ENCODE peak calls at places on chromosome 20, in six cellular contexts. S, X, G, U, K and C are unnamed samples.

GRCh38 chr20:41248371-41249024 is 69.0 kb downstream of the ZHX3 start:
- DNase-seq in S (no peak), X (peak; percentile 97), G (no peak), U (no peak), K (peak; percentile 95), C (no peak)

GRCh38 chr20:9038791-9039190 is 30.1 kb upstream of the PLCB4 start:
- DNase-seq in S (no peak), X (no peak), G (no peak), U (no peak), K (no peak), C (no peak)

GRCh38 chr20:1881240-1881835 is 13.9 kb upstream of the SIRPA start:
- DNase-seq in S (no peak), X (no peak), G (no peak), U (no peak), K (no peak), C (no peak)

GRCh38 chr20:1782181-1782580 is 113.0 kb upstream of the SIRPA start:
- DNase-seq in S (no peak), X (no peak), G (no peak), U (no peak), K (no peak), C (no peak)

GRCh38 chr20:8749101-8749500 is 319.8 kb upstream of the PLCB4 start:
- DNase-seq in S (no peak), X (no peak), G (no peak), U (no peak), K (no peak), C (no peak)

GRCh38 chr20:11581271-11581670 is 336.4 kb upstream of the BTBD3 start:
- DNase-seq in S (no peak), X (peak; percentile 42), G (no peak), U (no peak), K (peak; percentile 13), C (peak; percentile 4)

GRCh38 chr20:39829713-39830112 is 859.3 kb downstream of the MAFB start:
- DNase-seq in S (no peak), X (no peak), G (no peak), U (no peak), K (no peak), C (no peak)

GRCh38 chr20:18263723-18264122 is 24.6 kb upstream of the ZNF133 start:
- DNase-seq in S (no peak), X (peak; percentile 40), G (no peak), U (peak; percentile 65), K (peak; percentile 46), C (no peak)

GRCh38 chr20:35316086-35316485 is 23.9 kb upstream of the FAM83C start:
- DNase-seq in S (no peak), X (no peak), G (no peak), U (no peak), K (no peak), C (no peak)

GRCh38 chr20:16975682-16976081 is 227.5 kb downstream of the OTOR start:
- DNase-seq in S (peak; percentile 50), X (no peak), G (no peak), U (no peak), K (no peak), C (no peak)

GRCh38 chr20:43925215-43925614 is 10.6 kb downstream of the TOX2 start:
- DNase-seq in S (no peak), X (no peak), G (no peak), U (no peak), K (no peak), C (no peak)

GRCh38 chr20:237479-237878 is 10.4 kb downstream of the DEFB129 start:
- DNase-seq in S (no peak), X (peak; percentile 2), G (no peak), U (no peak), K (no peak), C (no peak)

GRCh38 chr20:46987001-46987400 is 92.4 kb downstream of the EYA2 start:
- DNase-seq in S (no peak), X (no peak), G (no peak), U (no peak), K (no peak), C (no peak)

GRCh38 chr20:11676618-11677289 is 240.9 kb upstream of the BTBD3 start:
- DNase-seq in S (no peak), X (peak; percentile 68), G (peak; percentile 67), U (peak; percentile 50), K (peak; percentile 64), C (no peak)

GRCh38 chr20:8255945-8256632 is 124.0 kb downstream of the PLCB1 start:
- DNase-seq in S (no peak), X (no peak), G (no peak), U (no peak), K (peak; percentile 13), C (no peak)

GRCh38 chr20:32638848-32639247 is 34.9 kb downstream of the C20orf203 start:
- DNase-seq in S (no peak), X (peak; percentile 65), G (peak; percentile 81), U (no peak), K (no peak), C (no peak)

GRCh38 chr20:458766-459165 is 3.6 kb downstream of the TBC1D20 start:
- DNase-seq in S (no peak), X (no peak), G (no peak), U (no peak), K (no peak), C (no peak)

GRCh38 chr20:31566658-31567379 is 38.3 kb upstream of the ID1 start:
- DNase-seq in S (peak; percentile 91), X (no peak), G (no peak), U (no peak), K (no peak), C (no peak)

GRCh38 chr20:45358282-45359068 is 4.5 kb upstream of the SYS1 start:
- DNase-seq in S (peak; percentile 89), X (peak; percentile 84), G (no peak), U (no peak), K (peak; percentile 88), C (no peak)

GRCh38 chr20:13099676-13100075 is 90.9 kb downstream of the SPTLC3 start:
- DNase-seq in S (no peak), X (no peak), G (no peak), U (no peak), K (no peak), C (no peak)

GRCh38 chr20:37343212-37343993 is 2.5 kb upstream of the SRC start:
- DNase-seq in S (peak; percentile 90), X (no peak), G (no peak), U (peak; percentile 93), K (no peak), C (no peak)

GRCh38 chr20:44910690-44911262 is 916 bp downstream of the PABPC1L start:
- DNase-seq in S (no peak), X (peak; percentile 8), G (no peak), U (no peak), K (no peak), C (no peak)

GRCh38 chr20:7851031-7851490 is 89.2 kb downstream of the HAO1 start:
- DNase-seq in S (no peak), X (no peak), G (no peak), U (no peak), K (peak; percentile 40), C (no peak)

GRCh38 chr20:51089272-51089671 is 66.4 kb upstream of the KCNG1 start:
- DNase-seq in S (no peak), X (no peak), G (no peak), U (no peak), K (no peak), C (no peak)

GRCh38 chr20:48827880-48828733 is at the start of gene PREX1:
- DNase-seq in S (peak; percentile 94), X (peak; percentile 87), G (peak; percentile 99), U (peak; percentile 61), K (peak; percentile 75), C (no peak)
- TF ChIP-seq CTCF in S (no peak), X (no peak), G (no peak), U (no peak), K (no peak), C (no peak)

GRCh38 chr20:49985617-49986016 is 2.8 kb downstream of the SNAI1 start:
- DNase-seq in S (no peak), X (no peak), G (no peak), U (no peak), K (no peak), C (no peak)
- H3K4me3 ChIP-seq in S (peak overlapping the region; percentile 63), X (peak overlapping the region; percentile 74), G (peak overlapping the region; percentile 76), U (no peak overlapping the region), K (peak overlapping the region; percentile 90), C (no peak overlapping the region)

GRCh38 chr20:63293456-63293855 is 470 bp downstream of the COL20A1 start:
- DNase-seq in S (no peak), X (no peak), G (no peak), U (no peak), K (no peak), C (no peak)

GRCh38 chr20:63291811-63292210 is 1.2 kb upstream of the COL20A1 start:
- DNase-seq in S (no peak), X (no peak), G (no peak), U (no peak), K (no peak), C (no peak)

GRCh38 chr20:63292292-63292701 is 689 bp upstream of the COL20A1 start:
- DNase-seq in S (no peak), X (no peak), G (no peak), U (no peak), K (no peak), C (no peak)

GRCh38 chr20:63293866-63294535 is 1.0 kb downstream of the COL20A1 start:
- DNase-seq in S (no peak), X (no peak), G (peak; percentile 75), U (no peak), K (no peak), C (no peak)

GRCh38 chr20:63292904-63293303 is at the start of gene COL20A1:
- DNase-seq in S (no peak), X (no peak), G (peak; percentile 67), U (no peak), K (no peak), C (no peak)
- TF ChIP-seq CTCF in S (no peak), X (no peak), G (no peak), U (no peak), K (no peak), C (no peak)

GRCh38 chr20:58017237-58017969 is 211.1 kb downstream of the ANKRD60 start:
- DNase-seq in S (peak; percentile 76), X (peak; percentile 53), G (no peak), U (peak; percentile 68), K (no peak), C (no peak)
- H3K4me3 ChIP-seq in S (no peak overlapping the region), X (no peak overlapping the region), G (peak overlapping the region; percentile 44), U (no peak overlapping the region), K (no peak overlapping the region), C (no peak overlapping the region)

DNA sequence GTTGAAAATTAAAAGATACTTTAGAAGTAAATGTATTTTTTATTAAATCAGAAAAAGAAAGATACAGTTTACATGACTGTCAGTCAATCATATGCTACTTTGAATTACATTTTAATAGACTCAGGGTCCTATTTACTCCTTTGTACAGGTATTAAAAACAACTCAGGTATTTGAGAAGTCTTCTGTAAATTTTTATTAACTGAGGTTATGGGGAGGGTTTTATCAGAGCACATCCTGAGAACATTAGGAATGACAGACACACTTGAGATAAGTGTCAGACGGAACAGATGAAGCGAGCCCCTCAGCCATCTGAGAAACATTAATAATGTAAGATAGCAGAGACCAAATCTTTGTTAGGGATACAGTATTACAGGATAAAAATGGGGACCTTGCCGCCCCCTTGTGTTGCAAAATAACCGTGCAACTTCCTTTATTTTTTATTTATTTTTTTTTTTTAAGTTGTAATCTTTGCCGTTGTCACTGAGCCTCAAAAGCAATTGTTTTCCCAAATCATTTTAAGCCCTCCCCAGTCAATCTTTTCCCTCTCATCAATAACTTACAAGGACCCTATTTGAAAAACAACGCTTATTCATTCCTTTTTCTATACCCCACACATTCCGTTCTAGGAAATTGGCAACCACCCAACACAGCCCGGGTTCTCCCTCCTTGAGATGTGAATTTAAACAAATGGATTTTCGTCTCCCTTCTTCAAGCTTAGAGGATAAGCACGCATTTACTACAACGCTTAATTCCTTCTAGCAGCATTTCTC is 126.7 kb downstream of the BCAS1 start:
- DNase-seq in S (no peak), X (peak; percentile 60), G (peak; percentile 68), U (no peak), K (peak; percentile 66), C (no peak)
- TF ChIP-seq CTCF in S (peak; percentile 44), X (peak; percentile 70), G (peak; percentile 75), U (peak; percentile 52), K (peak; percentile 50), C (peak; percentile 34)